ENCODE peak calls at places on chromosomes 16 and 17, in five cellular contexts. R, I, C, N and D are unnamed samples.

GRCh38 chr17:77256710-77257109 is 115.9 kb downstream of the SEC14L1 start:
- DNase-seq in I (no peak), R (no peak), N (no peak), C (no peak), D (no peak)

GRCh38 chr16:87178977-87179376 is 138.2 kb downstream of the C16orf95 start:
- DNase-seq in R (no peak), I (no peak), C (no peak), N (peak), D (peak)

GRCh38 chr17:82231562-82232321 is 2.9 kb downstream of the SLC16A3 start:
- DNase-seq in N (peak), I (peak), C (no peak), R (no peak), D (no peak)

GRCh38 chr16:57347858-57348257 is 10.7 kb upstream of the CCL22 start:
- DNase-seq in R (no peak), C (no peak), I (no peak), N (no peak), D (no peak)

GRCh38 chr16:85750827-85751641 is at the start of gene C16orf74:
- DNase-seq in R (peak), N (peak), I (no peak), C (no peak), D (no peak)

GRCh38 chr17:66038125-66038524 is 153.8 kb downstream of the CEP112 start:
- DNase-seq in N (no peak), R (no peak), C (no peak), I (no peak), D (no peak)

GRCh38 chr17:57724729-57725125 is 20.4 kb downstream of the CCDC182 start:
- DNase-seq in R (no peak), N (no peak), C (no peak), I (no peak), D (no peak)

GRCh38 chr17:1259910-1260389 is 10.3 kb upstream of the BHLHA9 start:
- DNase-seq in N (peak), I (no peak), R (peak), C (no peak), D (no peak)

GRCh38 chr17:39208893-39209292 is 8.8 kb downstream of the RPL19 start:
- DNase-seq in R (peak), C (no peak), N (peak), I (peak), D (no peak)

GRCh38 chr17:58330544-58330996 is 2.0 kb upstream of the TSPOAP1 start:
- DNase-seq in R (no peak), N (no peak), C (no peak), I (peak), D (no peak)

GRCh38 chr16:66580605-66581209 is 1.4 kb downstream of the CMTM2 start:
- DNase-seq in R (peak), I (no peak), N (peak), C (peak), D (peak)

GRCh38 chr17:3848229-3848628 is 2.2 kb upstream of the NCBP3 start:
- DNase-seq in C (no peak), R (no peak), N (no peak), I (no peak), D (no peak)

GRCh38 chr17:14471052-14471451 is 170.2 kb downstream of the HS3ST3B1 start:
- DNase-seq in R (no peak), I (no peak), N (peak), C (peak), D (peak)

GRCh38 chr17:80919331-80920284 is 72.0 kb upstream of the CHMP6 start:
- DNase-seq in N (peak), R (no peak), C (no peak), I (no peak), D (no peak)

GRCh38 chr17:4163951-4164350 is 21.0 kb downstream of the CYB5D2 start:
- DNase-seq in N (peak), R (no peak), C (peak), I (no peak), D (no peak)

GRCh38 chr17:13921841-13922776 is 147.2 kb upstream of the COX10 start:
- DNase-seq in N (no peak), I (no peak), R (no peak), C (no peak), D (no peak)

GRCh38 chr17:6608321-6608720 is 32.2 kb downstream of the KIAA0753 start:
- DNase-seq in I (no peak), R (no peak), C (no peak), N (no peak), D (no peak)

GRCh38 chr17:19346351-19347255 is 15.9 kb downstream of the B9D1 start:
- DNase-seq in N (peak), R (peak), I (no peak), C (peak), D (peak)

GRCh38 chr16:75491876-75492275 is 3.4 kb downstream of the CHST6 start:
- DNase-seq in N (no peak), R (peak), I (peak), C (no peak), D (no peak)

GRCh38 chr16:2040450-2041105 is 7.1 kb downstream of the NTHL1 start:
- DNase-seq in I (no peak), N (no peak), R (no peak), C (no peak), D (no peak)

GRCh38 chr16:30094541-30095165 is 1.4 kb downstream of the YPEL3 start:
- DNase-seq in I (no peak), R (no peak), C (no peak), N (no peak), D (no peak)

GRCh38 chr17:66625321-66625767 is 209.6 kb upstream of the CACNG5 start:
- DNase-seq in C (no peak), N (peak), R (peak), I (no peak), D (no peak)

GRCh38 chr17:82780195-82780594 is 28.3 kb downstream of the TBCD start:
- DNase-seq in I (no peak), R (no peak), C (no peak), N (no peak), D (no peak)

GRCh38 chr17:66948061-66948750 is 16.3 kb upstream of the CACNG4 start:
- DNase-seq in R (no peak), N (no peak), C (no peak), I (no peak), D (no peak)

GRCh38 chr16:75244225-75244792 is 7.1 kb downstream of the BCAR1 start:
- DNase-seq in C (peak), R (no peak), N (peak), I (no peak), D (no peak)

GRCh38 chr16:66902648-66903543 is 15.8 kb downstream of the CDH16 start:
- DNase-seq in C (no peak), I (no peak), N (no peak), R (no peak), D (no peak)

GRCh38 chr17:65514082-65514481 is 47.4 kb downstream of the AXIN2 start:
- DNase-seq in C (peak), R (no peak), N (no peak), I (no peak), D (no peak)

GRCh38 chr17:11238710-11239109 is 2.3 kb upstream of the SHISA6 start:
- DNase-seq in I (no peak), R (no peak), N (no peak), C (no peak), D (no peak)

GRCh38 chr16:86044241-86044671 is 145.3 kb downstream of the IRF8 start:
- DNase-seq in C (peak), N (peak), I (peak), R (peak), D (no peak)

GRCh38 chr17:1714980-1715802 is 5.0 kb upstream of the TLCD2 start:
- DNase-seq in I (peak), N (peak), C (peak), R (peak), D (peak)